ENCODE peak calls at places on chromosomes 1 and 21, in seven cellular contexts. J is HS-5; S is pancreas; D is activated T-cell treated with anti-CD3 and anti-CD28 coated beads, Interleukin-2, amount 50 U/mL, for 48 hours; Q is stimulated activated CD8-positive, alpha-beta memory T cell treated with anti-CD3 and anti-CD28 coated beads, Interleukin-4, amount 100 ng/mL, for 48 hours; K is GM23248; W is heart right ventricle. L is an unnamed sample.

GRCh38 chr1:245118066-245118465 is 36.7 kb upstream of the KIF26B start:
- DNase-seq in J (no peak), S (no peak), D (no peak), Q (no peak), K (no peak), W (no peak), L (no peak)

GRCh38 chr21:18608226-18608625 is 204.6 kb upstream of the TMPRSS15 start:
- DNase-seq in J (no peak), S (no peak), D (no peak), Q (no peak), K (no peak), W (no peak), L (no peak)

GRCh38 chr1:179175011-179175934 is 54.2 kb downstream of the ABL2 start:
- DNase-seq in J (peak), S (no peak), D (no peak), Q (no peak), K (peak), W (no peak), L (no peak)

GRCh38 chr1:167797005-167797404 is 75.2 kb downstream of the MPZL1 start:
- DNase-seq in J (peak), S (peak), D (no peak), Q (no peak), K (peak), W (peak), L (peak)

GRCh38 chr21:15005391-15005790 is 59.4 kb downstream of the NRIP1 start:
- DNase-seq in J (no peak), S (no peak), D (no peak), Q (no peak), K (peak), W (no peak), L (no peak)

GRCh38 chr21:28793043-28793442 is 199.6 kb downstream of the LTN1 start:
- DNase-seq in J (no peak), S (no peak), D (no peak), Q (no peak), K (peak), W (peak), L (no peak)

GRCh38 chr1:21323091-21323490 is 32.8 kb upstream of the ECE1 start:
- DNase-seq in J (no peak), S (no peak), D (no peak), Q (no peak), K (peak), W (peak), L (no peak)

GRCh38 chr1:111976842-111977241 is 12.6 kb downstream of the KCND3 start:
- DNase-seq in J (no peak), S (no peak), D (no peak), Q (no peak), K (no peak), W (no peak), L (no peak)

GRCh38 chr1:113579256-113580018 is 179.8 kb downstream of the PHTF1 start:
- DNase-seq in J (no peak), S (no peak), D (no peak), Q (no peak), K (no peak), W (no peak), L (no peak)

GRCh38 chr1:222813866-222814535 is 838 bp upstream of the DISP1 start:
- DNase-seq in J (no peak), S (no peak), D (no peak), Q (no peak), K (peak), W (no peak), L (no peak)

GRCh38 chr1:246020231-246020954 is 486.7 kb downstream of the SMYD3 start:
- DNase-seq in J (no peak), S (no peak), D (no peak), Q (no peak), K (no peak), W (no peak), L (no peak)

GRCh38 chr1:223343692-223344091 is 20.3 kb downstream of the SUSD4 start:
- DNase-seq in J (no peak), S (peak), D (no peak), Q (no peak), K (no peak), W (peak), L (no peak)

GRCh38 chr1:157166581-157166980 is 28.4 kb upstream of the ETV3 start:
- DNase-seq in J (no peak), S (no peak), D (no peak), Q (no peak), K (no peak), W (no peak), L (no peak)

GRCh38 chr1:243595527-243596206 is 254.4 kb downstream of the AKT3 start:
- DNase-seq in J (no peak), S (no peak), D (no peak), Q (no peak), K (peak), W (no peak), L (no peak)

GRCh38 chr1:43736819-43737218 is 29.5 kb downstream of the ST3GAL3 start:
- DNase-seq in J (no peak), S (no peak), D (no peak), Q (no peak), K (no peak), W (no peak), L (no peak)

GRCh38 chr1:187326554-187326953 is 497.8 kb downstream of the PLA2G4A start:
- DNase-seq in J (no peak), S (no peak), D (no peak), Q (no peak), K (no peak), W (no peak), L (no peak)

GRCh38 chr1:101945884-101946283 is 50.8 kb downstream of the OLFM3 start:
- DNase-seq in J (no peak), S (no peak), D (no peak), Q (no peak), K (no peak), W (no peak), L (no peak)

GRCh38 chr1:31763671-31764306 is 351 bp downstream of the ADGRB2 start:
- DNase-seq in J (no peak), S (no peak), D (peak), Q (no peak), K (peak), W (no peak), L (no peak)

L was measured in epithelial cell of proximal tubule.